ENCODE peak calls at places on chromosome X, in six cellular contexts. U is H9, D is foreskin fibroblast, H is left ventricle myocardium inferior, X is body of pancreas, M is testis. T is an unnamed sample.

GRCh38 chrX:113929004-113929403 is 654.9 kb upstream of the HTR2C start:
- DNase-seq in U (peak; percentile 89), X (peak; percentile 17), D (no peak), H (no peak), M (peak; percentile 37), T (peak; percentile 54)

GRCh38 chrX:50081282-50081955 is 119.4 kb downstream of the AKAP4 start:
- DNase-seq in H (peak; percentile 19), U (peak; percentile 34), X (peak; percentile 32), D (peak; percentile 4), M (peak; percentile 52), T (peak; percentile 16)

GRCh38 chrX:71053217-71053621 is 14.9 kb downstream of the SNX12 start:
- DNase-seq in X (peak; percentile 11), M (peak; percentile 43), H (no peak), D (no peak), U (peak; percentile 90), T (peak; percentile 52)

GRCh38 chrX:138287200-138287865 is 424.2 kb downstream of the FGF13 start:
- DNase-seq in D (no peak), M (peak; percentile 11), U (no peak), X (no peak), H (no peak), T (peak; percentile 38)

GRCh38 chrX:134244043-134244442 is 7.1 kb downstream of the CCDC160 start:
- DNase-seq in X (no peak), U (no peak), M (no peak), H (no peak), D (peak; percentile 14), T (no peak)

GRCh38 chrX:45806410-45807121 is 605.9 kb upstream of the DIPK2B start:
- DNase-seq in D (peak; percentile 62), U (no peak), M (no peak), H (no peak), X (no peak), T (no peak)

GRCh38 chrX:7570432-7571009 is 272.4 kb upstream of the VCX start:
- DNase-seq in D (no peak), M (no peak), H (no peak), U (no peak), X (no peak), T (no peak)

GRCh38 chrX:11664211-11664888 is 1.4 kb downstream of the ARHGAP6 start:
- DNase-seq in H (peak; percentile 15), U (peak; percentile 28), X (peak; percentile 9), M (no peak), D (no peak), T (peak; percentile 23)

GRCh38 chrX:80285131-80285773 is 135.0 kb upstream of the TENT5D start:
- DNase-seq in D (no peak), U (peak; percentile 43), M (peak; percentile 26), H (no peak), X (peak; percentile 18), T (peak; percentile 31)

GRCh38 chrX:68292471-68292870 is 140.8 kb downstream of the OPHN1 start:
- DNase-seq in X (no peak), D (no peak), U (no peak), M (no peak), H (no peak), T (no peak)

GRCh38 chrX:154748712-154749339 is 2.1 kb downstream of the GAB3 start:
- DNase-seq in H (no peak), M (peak; percentile 46), U (no peak), D (no peak), X (peak; percentile 33), T (peak; percentile 33)

GRCh38 chrX:123665197-123665596 is 67.7 kb downstream of the THOC2 start:
- DNase-seq in X (no peak), H (no peak), U (no peak), D (peak; percentile 4), M (no peak), T (no peak)

GRCh38 chrX:135421537-135421931 is 210 bp upstream of the SMIM10L2A start:
- DNase-seq in H (peak; percentile 89), X (peak; percentile 90), M (peak; percentile 88), D (peak; percentile 61), U (peak; percentile 91), T (peak; percentile 89)

GRCh38 chrX:49157194-49157593 is 5.4 kb upstream of the MAGIX start:
- DNase-seq in D (no peak), M (no peak), X (no peak), U (peak; percentile 35), H (no peak), T (no peak)

GRCh38 chrX:2819345-2820130 is 9.2 kb upstream of the GYG2 start:
- DNase-seq in H (no peak), X (no peak), M (no peak), D (no peak), U (no peak), T (no peak)
- TF ChIP-seq CTCF in H (peak; percentile 55), X (peak; percentile 19), M (no peak), D (peak; percentile 33), U (peak; percentile 57), T (no peak)

GRCh38 chrX:18389968-18390367 is 35.4 kb upstream of the CDKL5 start:
- DNase-seq in D (no peak), H (no peak), U (no peak), M (no peak), X (no peak), T (no peak)
- TF ChIP-seq CTCF in D (no peak), H (no peak), U (peak; percentile 47), M (no peak), X (no peak), T (no peak)

GRCh38 chrX:40175416-40176255 is 77.9 kb upstream of the BCOR start:
- DNase-seq in D (no peak), M (peak; percentile 75), U (peak; percentile 69), X (peak; percentile 72), H (peak; percentile 74), T (peak; percentile 46)

GRCh38 chrX:40172980-40173661 is 75.4 kb upstream of the BCOR start:
- DNase-seq in M (no peak), D (no peak), U (no peak), H (no peak), X (no peak), T (no peak)

GRCh38 chrX:40172169-40172979 is 74.6 kb upstream of the BCOR start:
- DNase-seq in X (peak; percentile 64), H (peak; percentile 72), U (peak; percentile 50), D (no peak), M (peak; percentile 63), T (peak; percentile 54)

GRCh38 chrX:40174594-40175415 is 77.0 kb upstream of the BCOR start:
- DNase-seq in D (no peak), X (peak; percentile 55), H (no peak), U (peak; percentile 75), M (peak; percentile 37), T (peak; percentile 62)

GRCh38 chrX:40173662-40174593 is 76.2 kb upstream of the BCOR start:
- DNase-seq in X (peak; percentile 65), M (peak; percentile 28), H (no peak), U (peak; percentile 68), D (no peak), T (peak; percentile 37)
- TF ChIP-seq CTCF in X (no peak), M (no peak), H (no peak), U (no peak), D (no peak), T (no peak)

DNA sequence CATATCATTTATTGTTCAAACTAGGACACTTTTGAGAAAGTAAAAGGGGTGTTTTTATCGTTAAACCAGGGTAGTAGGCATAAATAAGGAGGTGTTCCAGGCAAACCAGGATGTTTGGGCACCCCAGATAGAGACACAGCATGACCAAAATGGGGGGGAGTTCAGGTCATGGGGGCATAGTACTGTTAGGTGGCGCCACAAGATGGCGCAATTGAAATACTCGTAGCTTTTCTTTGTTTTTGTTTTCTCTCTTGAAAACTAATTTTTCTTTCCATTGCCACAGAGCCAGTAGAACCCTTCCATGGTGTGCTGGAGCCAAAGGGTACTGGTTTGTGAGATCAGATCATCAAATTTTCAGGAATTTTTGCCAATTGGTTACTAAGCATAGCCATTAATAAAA is 283.4 kb downstream of the BCOR start:
- DNase-seq in M (no peak), H (no peak), X (no peak), D (no peak), U (no peak), T (no peak)
- TF ChIP-seq CTCF in M (peak; percentile 10), H (peak; percentile 60), X (peak; percentile 34), D (peak; percentile 21), U (peak; percentile 65), T (peak; percentile 7)

DNA sequence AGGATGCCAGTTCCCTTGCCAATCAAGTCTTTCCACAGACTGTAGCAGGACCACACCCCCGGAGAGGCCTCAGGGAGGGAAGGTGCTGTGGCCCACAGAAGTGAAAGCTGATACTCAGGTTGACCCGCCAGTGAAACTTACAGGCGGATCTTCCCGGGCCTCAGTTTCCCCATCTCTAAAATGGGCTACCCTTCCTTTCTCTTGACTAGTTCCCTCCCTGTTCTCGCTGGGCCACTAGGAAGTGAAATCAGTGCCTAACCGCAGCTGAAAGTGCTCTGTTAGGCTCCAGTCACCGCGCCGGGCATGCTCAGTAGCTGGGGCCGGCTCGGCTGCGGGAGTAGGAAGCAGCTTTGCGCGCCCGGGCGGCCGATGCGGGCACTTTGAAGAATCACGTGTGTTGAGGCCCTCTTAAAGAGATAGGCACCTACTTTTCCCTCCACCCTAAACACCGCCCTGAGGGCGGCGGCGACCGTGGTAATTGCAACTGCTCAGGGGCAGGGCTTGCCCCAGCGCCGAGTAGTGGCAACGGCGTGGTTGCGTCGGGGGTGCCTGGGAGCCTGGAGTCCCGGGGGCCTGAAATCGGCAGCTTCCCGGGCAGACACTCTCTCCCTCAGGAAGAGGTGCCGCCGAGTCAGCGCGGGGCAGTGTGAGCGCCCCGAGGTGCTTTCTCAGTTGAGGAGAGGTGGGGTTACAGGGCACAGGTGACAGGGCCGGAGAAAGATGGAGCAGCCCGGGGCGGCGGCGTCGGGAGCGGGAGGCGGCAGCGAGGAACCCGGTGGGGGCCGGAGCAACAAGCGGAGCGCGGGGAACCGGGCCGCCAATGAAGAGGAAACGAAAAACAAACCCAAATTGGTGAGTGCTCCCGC is at the start of gene DIAPH2:
- DNase-seq in X (peak; percentile 82), D (peak; percentile 78), U (peak; percentile 90), H (peak; percentile 71), M (peak; percentile 81), T (peak; percentile 80)
- TF ChIP-seq CTCF in X (no peak), D (no peak), U (peak; percentile 39), H (peak; percentile 33), M (no peak), T (no peak)

DNA sequence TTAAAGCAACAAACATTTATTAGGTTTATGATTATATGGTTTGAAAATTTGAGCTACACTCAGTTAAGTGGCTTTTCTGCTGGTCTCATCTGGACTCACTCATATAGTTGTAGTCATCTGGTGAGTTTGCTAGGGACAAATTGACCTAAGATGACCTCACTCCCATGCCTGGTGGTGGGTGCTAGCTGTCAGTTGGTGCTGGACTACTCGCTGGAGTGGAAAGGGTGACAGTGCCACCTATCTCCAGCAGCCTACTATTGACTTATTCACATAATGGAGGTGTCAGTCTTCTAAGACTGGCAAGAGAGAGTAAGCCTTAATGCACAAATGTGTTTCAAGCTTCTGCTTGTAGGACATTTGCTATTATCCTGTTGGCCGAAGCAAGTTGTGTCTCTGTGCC is 88.2 kb downstream of the TASL start:
- DNase-seq in X (no peak), M (peak; percentile 43), H (no peak), U (no peak), D (no peak), T (no peak)
- TF ChIP-seq CTCF in X (no peak), M (no peak), H (no peak), U (peak; percentile 53), D (no peak), T (no peak)

T was measured in nephron progenitor cell.